ENCODE peak calls at places on chromosome 1, in six cellular contexts. L is stimulated activated CD4-positive, alpha-beta T cell treated with anti-CD3 and anti-CD28 coated beads, Interleukin-12 subunit alpha, Interleukin-12 subunit beta, amount 100 ng/mL, for 4 hours; S is cerebellar cortex; A is uterus; X is brain microvascular endothelial cell; C is cardiac muscle cell. P is an unnamed sample.

GRCh38 chr1:155255243-155256100 is at the start of gene ENTREP3:
- DNase-seq in L (peak; percentile 76), S (peak; percentile 92), A (peak; percentile 90), X (peak; percentile 74), C (peak; percentile 93), P (peak; percentile 81)

GRCh38 chr1:215719569-215719968 is 152.5 kb downstream of the KCTD3 start:
- DNase-seq in L (no peak), S (no peak), A (no peak), X (no peak), C (no peak), P (no peak)

GRCh38 chr1:199684686-199685273 is 342.7 kb upstream of the NR5A2 start:
- DNase-seq in L (no peak), S (peak; percentile 30), A (no peak), X (peak; percentile 71), C (peak; percentile 58), P (peak; percentile 70)

GRCh38 chr1:224615861-224616760 is at the start of gene CNIH3:
- DNase-seq in L (no peak), S (peak; percentile 26), A (no peak), X (no peak), C (peak; percentile 87), P (no peak)

GRCh38 chr1:234989019-234989418 is 139.6 kb downstream of the TOMM20 start:
- DNase-seq in L (no peak), S (no peak), A (no peak), X (no peak), C (no peak), P (no peak)

GRCh38 chr1:110976089-110976488 is 12.4 kb upstream of the LRIF1 start:
- DNase-seq in L (no peak), S (no peak), A (no peak), X (no peak), C (no peak), P (no peak)

GRCh38 chr1:98991127-98992003 is 13.3 kb downstream of the PLPPR5 start:
- DNase-seq in L (no peak), S (no peak), A (no peak), X (peak; percentile 94), C (peak; percentile 53), P (no peak)

GRCh38 chr1:7691557-7691956 is 79.5 kb upstream of the VAMP3 start:
- DNase-seq in L (no peak), S (no peak), A (no peak), X (no peak), C (no peak), P (no peak)

GRCh38 chr1:235011599-235012435 is 116.8 kb downstream of the TOMM20 start:
- DNase-seq in L (peak; percentile 86), S (peak; percentile 87), A (peak; percentile 80), X (peak; percentile 100), C (no peak), P (no peak)

GRCh38 chr1:92934395-92935378 is 26.6 kb downstream of the DIPK1A start:
- DNase-seq in L (no peak), S (peak; percentile 96), A (peak; percentile 40), X (peak; percentile 68), C (no peak), P (peak; percentile 85)

P was measured in pons.